ENCODE peak calls at places on chromosome 17, in five cellular contexts. W is neuronal stem cell, R is H1, U is mesenchymal stem cell, P is trophoblast cell. V is an unnamed sample.
A peak's percentile ranks its signal among the peaks of the same experiment; 100 is the strongest.

GRCh38 chr17:82548681-82549303 is 29.3 kb downstream of the FOXK2 start:
- DNase-seq in R (no peak), U (no peak), P (no peak), W (no peak), V (no peak)

GRCh38 chr17:48012151-48012520 is 25.5 kb downstream of the COPZ2 start:
- DNase-seq in R (no peak), W (no peak), P (no peak), U (no peak), V (peak; percentile 87)

GRCh38 chr17:81097134-81097942 is 62.4 kb downstream of the BAIAP2 start:
- DNase-seq in W (peak; percentile 84), R (peak; percentile 38), U (peak; percentile 90), P (peak; percentile 52), V (peak; percentile 87)

GRCh38 chr17:6172642-6173330 is 102.6 kb downstream of the WSCD1 start:
- DNase-seq in W (peak; percentile 51), R (no peak), P (no peak), U (no peak), V (peak; percentile 24)

GRCh38 chr17:50266384-50267073 is 7.7 kb upstream of the TMEM92 start:
- DNase-seq in P (no peak), W (no peak), U (peak; percentile 55), R (no peak), V (peak; percentile 40)

GRCh38 chr17:44792276-44792675 is 33.5 kb downstream of the ADAM11 start:
- DNase-seq in P (no peak), U (peak; percentile 70), W (no peak), R (no peak), V (no peak)

GRCh38 chr17:57375770-57376181 is 119.5 kb downstream of the MSI2 start:
- DNase-seq in U (no peak), W (no peak), R (no peak), P (peak; percentile 54), V (no peak)

GRCh38 chr17:72775237-72775636 is 317.3 kb downstream of the SLC39A11 start:
- DNase-seq in R (no peak), P (no peak), U (no peak), W (no peak), V (no peak)

GRCh38 chr17:82977586-82977985 is 101.8 kb upstream of the METRNL start:
- DNase-seq in U (no peak), W (no peak), R (no peak), P (no peak), V (no peak)

GRCh38 chr17:13593021-13593751 is 8.5 kb downstream of the HS3ST3A1 start:
- DNase-seq in R (no peak), U (no peak), P (no peak), W (no peak), V (no peak)

GRCh38 chr17:62735027-62735651 is 73.0 kb downstream of the MARCHF10 start:
- DNase-seq in P (no peak), U (no peak), W (no peak), R (no peak), V (peak; percentile 26)

GRCh38 chr17:9291912-9292562 is 270.7 kb downstream of the NTN1 start:
- DNase-seq in U (peak; percentile 66), P (peak; percentile 36), W (no peak), R (no peak), V (peak; percentile 54)

GRCh38 chr17:48027322-48027981 is 10.1 kb downstream of the COPZ2 start:
- DNase-seq in W (no peak), R (no peak), U (no peak), P (no peak), V (no peak)

GRCh38 chr17:18331879-18332278 is 16.8 kb downstream of the SMCR8 start:
- DNase-seq in U (no peak), P (no peak), R (no peak), W (no peak), V (no peak)

GRCh38 chr17:42980274-42980765 is at the start of gene RUNDC1:
- DNase-seq in U (peak; percentile 90), W (peak; percentile 91), R (no peak), P (peak; percentile 74), V (peak; percentile 95)

GRCh38 chr17:42979511-42980273 is at the start of gene PTGES3L:
- DNase-seq in R (no peak), U (peak; percentile 81), P (peak; percentile 66), W (no peak), V (peak; percentile 84)

GRCh38 chr17:42980766-42981397 is 517 bp downstream of the RUNDC1 start:
- DNase-seq in W (peak; percentile 27), U (peak; percentile 68), R (no peak), P (peak; percentile 72), V (peak; percentile 71)

GRCh38 chr17:42971589-42971988 is 7.3 kb upstream of the AARSD1 start:
- DNase-seq in R (no peak), W (no peak), P (no peak), U (no peak), V (no peak)

GRCh38 chr17:42975265-42975664 is 4.6 kb downstream of the PTGES3L start:
- DNase-seq in W (no peak), P (no peak), U (no peak), R (no peak), V (no peak)
- H2BK12ac ChIP-seq in W (no peak overlapping the region), P (no peak overlapping the region), U (no peak overlapping the region), R (no peak overlapping the region), V (no peak overlapping the region)

GRCh38 chr17:27997044-27997401 is 45.5 kb upstream of the NLK start:
- DNase-seq in R (no peak), W (no peak), U (no peak), P (no peak), V (no peak)
- H2BK12ac ChIP-seq in R (no peak overlapping the region), W (no peak overlapping the region), U (no peak overlapping the region), P (no peak overlapping the region), V (no peak overlapping the region)

GRCh38 chr17:39963826-39964225 is 1.0 kb downstream of the GSDMA start:
- DNase-seq in U (no peak), R (no peak), P (no peak), W (no peak), V (no peak)
- H2BK12ac ChIP-seq in U (no peak overlapping the region), R (no peak overlapping the region), P (no peak overlapping the region), W (no peak overlapping the region), V (no peak overlapping the region)

DNA sequence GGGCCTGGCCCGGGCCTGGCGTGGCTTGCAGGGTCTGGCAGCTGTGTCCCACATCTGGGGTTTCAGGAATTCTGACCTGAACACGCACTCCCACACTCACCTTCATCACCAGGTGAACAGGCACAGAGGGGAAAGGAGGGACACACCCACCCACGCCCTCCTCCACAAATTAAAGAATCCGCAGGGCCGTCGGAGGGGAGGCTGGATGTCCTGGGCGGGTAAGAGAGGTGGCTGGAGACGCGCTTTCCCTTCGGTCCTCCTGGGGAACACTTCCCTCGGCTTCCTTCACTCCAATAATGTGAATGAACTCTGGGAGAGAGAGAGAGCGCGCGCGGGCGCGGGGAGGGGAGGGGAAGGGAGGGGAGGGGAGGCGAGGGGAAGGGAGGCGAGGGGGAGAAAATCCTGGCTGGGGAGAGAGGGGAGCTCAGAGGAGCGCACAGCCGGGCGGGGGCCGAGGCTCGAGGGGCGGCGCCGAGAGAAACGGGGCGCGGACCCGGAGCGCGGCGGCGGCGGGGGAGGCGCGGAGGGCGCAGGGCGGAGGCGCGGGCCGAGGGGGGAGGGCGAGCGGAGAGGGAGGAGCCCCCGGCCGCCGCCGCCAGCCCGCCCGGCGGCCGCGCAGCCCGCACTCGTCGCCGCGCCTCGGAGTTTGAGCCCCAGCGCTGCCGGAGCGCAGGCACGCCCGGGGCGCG is at the start of gene CACNG4:
- DNase-seq in W (no peak), U (no peak), R (no peak), P (no peak), V (no peak)
- H2BK12ac ChIP-seq in W (peak within 1 kb of the TSS; percentile 65), U (no peak within 1 kb of the TSS), R (peak within 1 kb of the TSS; percentile 77), P (peak within 1 kb of the TSS; percentile 69), V (no peak within 1 kb of the TSS)

DNA sequence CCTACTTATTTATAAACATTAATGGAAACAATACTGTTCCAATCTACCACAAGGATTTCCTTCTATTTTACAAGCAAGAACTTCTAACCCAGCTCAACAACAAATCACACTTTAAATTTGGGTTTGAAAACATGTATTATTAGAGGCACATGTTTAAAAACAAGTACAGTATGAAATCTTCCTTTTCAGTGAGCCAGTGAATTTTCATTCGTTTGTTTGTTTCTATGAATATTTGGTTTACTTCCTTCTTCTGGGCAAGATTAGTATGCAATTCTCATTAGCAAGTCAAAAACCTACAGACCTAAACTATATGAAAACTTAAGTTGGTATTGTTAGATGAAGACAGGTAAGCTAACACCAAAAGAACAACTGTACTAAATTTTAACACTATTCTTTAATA is 25.7 kb downstream of the SLFN12 start:
- DNase-seq in U (no peak), W (no peak), P (no peak), R (no peak), V (no peak)
- H2BK12ac ChIP-seq in U (no peak overlapping the region), W (no peak overlapping the region), P (no peak overlapping the region), R (no peak overlapping the region), V (no peak overlapping the region)